ENCODE peak calls at places on chromosomes 11 and 22, in four cellular contexts. P, G, Q and V are unnamed samples.

GRCh38 chr22:49400866-49401598 is 426.6 kb downstream of the BRD1 start:
- DNase-seq in P (no peak), G (no peak), Q (no peak), V (no peak)

GRCh38 chr22:38681784-38682335 is at the start of gene TOMM22:
- DNase-seq in P (peak), G (peak), Q (peak), V (peak)

GRCh38 chr11:120273432-120273831 is 33.5 kb downstream of the POU2F3 start:
- DNase-seq in G (no peak), Q (no peak), P (no peak), V (no peak)

GRCh38 chr11:16217631-16218030 is 138.7 kb downstream of the SOX6 start:
- DNase-seq in G (no peak), P (no peak), Q (no peak), V (no peak)

GRCh38 chr22:46262449-46263207 is 515 bp downstream of the PKDREJ start:
- DNase-seq in Q (no peak), P (no peak), G (no peak), V (peak)

GRCh38 chr11:67483901-67484665 is 1.3 kb downstream of the AIP start:
- DNase-seq in Q (no peak), G (no peak), P (no peak), V (no peak)

GRCh38 chr11:22732588-22732987 is 66.2 kb downstream of the GAS2 start:
- DNase-seq in G (no peak), Q (no peak), P (no peak), V (no peak)

GRCh38 chr11:121482231-121483129 is 29.7 kb upstream of the SORL1-AS1 start:
- DNase-seq in G (no peak), P (peak), Q (no peak), V (no peak)

GRCh38 chr11:16793511-16793910 is 55.1 kb downstream of the C11orf58 start:
- DNase-seq in Q (no peak), G (no peak), P (no peak), V (no peak)

GRCh38 chr11:65576867-65577755 is 1.3 kb downstream of the EHBP1L1 start:
- DNase-seq in P (no peak), Q (peak), G (no peak), V (no peak)

GRCh38 chr11:75199412-75199955 is 41.1 kb upstream of the TPBGL start:
- DNase-seq in Q (no peak), G (no peak), P (no peak), V (no peak)

GRCh38 chr11:1963864-1964263 is 16.7 kb downstream of the MRPL23 start:
- DNase-seq in Q (no peak), P (no peak), G (no peak), V (no peak)

GRCh38 chr11:71562120-71562519 is 3.2 kb upstream of the KRTAP5-10 start:
- DNase-seq in G (no peak), Q (no peak), P (no peak), V (no peak)

GRCh38 chr11:69648679-69649575 is 8.0 kb downstream of the CCND1 start:
- DNase-seq in P (no peak), Q (no peak), G (no peak), V (no peak)

GRCh38 chr11:6627762-6628241 is 8.6 kb upstream of the TPP1 start:
- DNase-seq in P (no peak), Q (no peak), G (no peak), V (no peak)

GRCh38 chr22:20520093-20520511 is 12.7 kb downstream of the MED15 start:
- DNase-seq in P (no peak), Q (no peak), G (peak), V (no peak)

GRCh38 chr11:112292785-112293407 is 32.2 kb upstream of the PLET1 start:
- DNase-seq in P (no peak), Q (no peak), G (no peak), V (no peak)

GRCh38 chr11:119361056-119361787 is 14.7 kb upstream of the MFRP start:
- DNase-seq in P (no peak), Q (peak), G (peak), V (peak)

GRCh38 chr11:94652735-94653284 is 85.6 kb downstream of the PIWIL4 start:
- DNase-seq in Q (no peak), G (no peak), P (no peak), V (no peak)

GRCh38 chr11:109733245-109733644 is 311.3 kb downstream of the C11orf87 start:
- DNase-seq in P (no peak), G (no peak), Q (no peak), V (no peak)

GRCh38 chr11:123391646-123392348 is 38.3 kb upstream of the GRAMD1B start:
- DNase-seq in P (no peak), G (no peak), Q (no peak), V (no peak)

GRCh38 chr22:20079745-20080444 is at the start of gene DGCR8:
- DNase-seq in P (peak), G (peak), Q (peak), V (peak)

GRCh38 chr22:21928048-21928447 is 24.6 kb downstream of the PPM1F start:
- DNase-seq in P (no peak), Q (no peak), G (no peak), V (no peak)

GRCh38 chr11:76788661-76789442 is 5.7 kb downstream of the TSKU start:
- DNase-seq in P (no peak), Q (peak), G (no peak), V (no peak)
- TF ChIP-seq CBFB in P (no peak), Q (no peak), G (no peak), V (no peak)

DNA sequence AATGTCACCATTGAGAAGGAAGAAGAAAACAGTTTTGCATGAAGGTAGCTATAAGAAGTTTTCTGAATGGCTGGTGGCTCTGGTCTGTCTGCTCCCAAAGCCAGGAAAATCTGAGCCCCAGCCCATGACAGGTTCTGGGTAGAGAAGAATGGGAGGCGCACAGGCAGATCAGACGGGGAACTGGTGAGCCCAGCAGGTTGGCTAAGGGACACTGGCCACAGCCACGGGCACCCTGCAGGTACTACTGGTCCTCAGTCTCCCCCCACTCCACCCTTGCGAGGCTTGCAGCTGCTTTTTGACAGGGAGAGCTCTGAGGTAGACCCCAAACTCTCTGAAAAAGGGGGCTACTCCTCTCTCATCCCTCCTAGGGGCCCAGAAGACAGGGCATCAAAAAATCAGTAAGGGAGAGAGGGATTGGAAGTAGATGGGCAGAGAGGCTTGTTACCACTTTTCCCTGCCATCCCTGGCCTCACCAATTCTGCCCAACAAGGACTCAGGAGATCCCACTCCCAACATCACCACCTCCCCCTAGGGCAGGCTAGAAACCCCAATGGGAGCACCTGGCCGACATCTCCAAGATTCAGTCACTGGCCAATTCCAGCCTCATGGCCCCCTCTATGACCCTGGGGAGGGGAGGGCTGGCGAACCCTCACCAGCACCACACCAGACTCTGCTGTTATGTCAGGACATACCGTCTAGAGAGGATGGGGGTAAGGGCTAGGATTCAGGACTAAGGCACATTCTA is 17.4 kb downstream of the SCN4B start:
- DNase-seq in Q (no peak), P (no peak), G (no peak), V (no peak)
- TF ChIP-seq CBFB in Q (no peak), P (no peak), G (no peak), V (no peak)

DNA sequence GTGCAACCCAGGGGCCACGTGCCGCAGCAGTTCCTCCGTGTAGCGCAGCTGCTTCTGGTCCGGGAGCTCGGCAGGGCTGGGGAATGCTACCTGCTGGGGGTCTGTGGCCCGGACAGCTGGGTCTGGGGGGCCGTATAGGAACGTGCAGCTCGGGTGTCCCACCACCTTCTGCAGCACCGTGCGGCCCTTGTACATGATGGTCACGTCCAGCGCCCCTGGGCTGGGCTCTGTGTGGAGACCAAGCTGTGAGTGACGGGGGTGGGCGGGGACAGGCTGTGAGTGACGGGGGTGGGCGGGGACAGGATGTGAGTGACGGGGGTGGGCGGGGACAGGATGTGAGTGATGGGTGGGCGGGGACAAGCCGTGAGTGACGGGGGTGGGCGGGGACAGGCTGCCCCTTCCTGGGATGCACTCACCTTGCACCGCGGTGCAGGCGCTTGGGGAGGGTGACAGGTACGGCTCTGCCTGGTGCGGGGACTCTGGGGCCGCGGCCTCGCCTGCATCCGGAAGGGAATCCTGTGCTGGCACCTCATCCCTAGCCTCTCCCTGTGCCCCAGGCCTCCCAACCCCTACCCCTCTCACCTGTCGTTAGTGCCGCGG is 2.3 kb downstream of the IRF7 start:
- DNase-seq in G (peak), P (no peak), Q (no peak), V (peak)
- TF ChIP-seq CBFB in G (no peak), P (no peak), Q (no peak), V (no peak)

GRCh38 chr11:44976576-44976975 is 25.9 kb upstream of the TP53I11 start:
- DNase-seq in P (no peak), Q (no peak), G (no peak), V (no peak)
- TF ChIP-seq CBFB in P (no peak), Q (no peak), G (no peak), V (no peak)

DNA sequence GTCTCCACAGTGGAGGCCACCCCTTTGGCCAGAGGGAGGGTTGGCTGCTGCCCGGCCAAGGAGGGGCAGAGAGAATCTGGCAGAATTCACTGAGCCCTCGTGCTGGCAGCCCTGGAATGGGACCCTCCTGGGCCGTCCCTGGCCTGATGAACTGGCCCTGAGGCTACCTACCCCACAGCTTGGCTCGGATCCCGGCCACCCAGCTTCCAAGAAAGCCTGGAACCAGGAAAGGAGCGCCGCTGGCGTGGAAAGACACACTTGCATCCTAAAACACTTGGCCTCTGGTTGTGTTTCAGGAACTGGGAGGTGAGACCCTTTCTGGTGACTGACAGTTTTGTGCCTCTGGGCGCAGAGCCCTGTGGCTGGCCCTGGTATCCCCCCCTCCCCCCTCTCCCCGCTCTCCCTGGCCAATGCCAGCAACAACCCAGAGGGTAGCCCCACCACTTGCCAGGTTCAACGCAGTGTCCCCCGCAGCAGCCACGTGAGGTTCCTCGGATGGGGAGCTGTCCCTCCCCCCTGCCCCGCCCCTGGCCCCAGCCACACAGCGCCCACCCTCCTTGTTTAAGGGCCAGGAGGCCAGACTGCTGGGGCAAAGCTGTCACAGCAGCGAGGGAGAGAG is 693 bp downstream of the NFAM1 start:
- DNase-seq in G (no peak), P (no peak), Q (no peak), V (no peak)
- TF ChIP-seq CBFB in G (no peak), P (no peak), Q (no peak), V (no peak)

GRCh38 chr11:3840289-3840869 is 380 bp downstream of the RHOG start:
- DNase-seq in G (peak), Q (no peak), P (no peak), V (no peak)

GRCh38 chr11:3838504-3838903 is 2.3 kb downstream of the RHOG start:
- DNase-seq in Q (no peak), G (no peak), P (no peak), V (no peak)

GRCh38 chr11:3841426-3842304 is 906 bp upstream of the RHOG start:
- DNase-seq in Q (peak), G (peak), P (peak), V (peak)

GRCh38 chr11:3837793-3838192 is 3.0 kb downstream of the RHOG start:
- DNase-seq in Q (no peak), G (no peak), P (no peak), V (no peak)

DNA sequence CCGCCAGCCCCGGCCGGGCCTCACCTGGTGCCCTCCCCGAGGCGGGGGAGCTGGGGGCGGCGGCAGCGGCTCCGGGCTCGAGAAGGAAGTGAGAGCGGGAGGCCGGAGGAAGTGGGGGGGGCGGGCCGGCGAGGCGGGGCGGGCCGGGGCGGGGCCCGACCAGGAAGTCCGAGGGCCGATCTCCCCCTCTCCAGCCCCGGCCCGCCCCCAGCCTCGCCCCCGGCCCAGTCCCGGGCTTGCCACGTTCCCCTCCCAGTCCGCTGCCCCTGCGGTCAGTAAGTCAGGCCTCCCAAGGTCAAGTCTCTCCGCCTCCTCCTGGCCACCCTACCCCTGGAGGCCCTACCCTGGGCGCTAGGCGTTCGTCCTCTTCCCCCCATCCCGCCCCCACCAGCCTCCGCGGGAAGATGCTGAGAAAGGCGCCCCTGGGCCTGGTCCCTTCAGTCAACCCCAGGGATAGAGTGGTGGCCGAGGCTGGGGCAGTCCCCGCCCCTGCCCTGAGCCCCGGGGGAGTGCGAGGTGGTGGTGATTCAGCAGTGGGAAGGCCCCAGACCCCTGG is at the start of gene RHOG:
- DNase-seq in P (no peak), G (peak), Q (peak), V (peak)
- TF ChIP-seq CBFB in P (no peak), G (no peak), Q (no peak), V (no peak)

GRCh38 chr11:134510171-134510570 is 98.1 kb upstream of the B3GAT1 start:
- DNase-seq in P (no peak), Q (no peak), G (no peak), V (no peak)
- TF ChIP-seq CBFB in P (no peak), Q (no peak), G (no peak), V (no peak)

GRCh38 chr22:35914665-35915476 is 113.8 kb downstream of the RBFOX2 start:
- DNase-seq in G (peak), Q (peak), P (no peak), V (peak)

GRCh38 chr22:35915477-35916013 is 113.1 kb downstream of the RBFOX2 start:
- DNase-seq in Q (no peak), P (no peak), G (no peak), V (no peak)

GRCh38 chr22:35912668-35913067 is 116.0 kb downstream of the RBFOX2 start:
- DNase-seq in G (no peak), P (no peak), Q (no peak), V (no peak)

GRCh38 chr22:35913925-35914324 is 114.7 kb downstream of the RBFOX2 start:
- DNase-seq in P (no peak), G (no peak), Q (no peak), V (no peak)

GRCh38 chr22:35914357-35914664 is 114.3 kb downstream of the RBFOX2 start:
- DNase-seq in G (no peak), P (no peak), Q (no peak), V (no peak)
- TF ChIP-seq CBFB in G (no peak), P (no peak), Q (no peak), V (no peak)

GRCh38 chr11:110850846-110851245 is 138.6 kb upstream of the ARHGAP20 start:
- DNase-seq in G (no peak), Q (no peak), P (no peak), V (no peak)
- TF ChIP-seq CBFB in G (no peak), Q (no peak), P (no peak), V (no peak)